ENCODE peak calls at places on chromosome 19, in seven cellular contexts. One of them, this sample, is unnamed.

GRCh38 chr19:10270180-10270615 is 722 bp upstream of the ICAM1 start:
- DNase-seq in fibroblast of mammary gland: no peak
- DNase-seq in AG04449: no peak
- DNase-seq in BJ: no peak
- DNase-seq in GM12864: no peak
- DNase-seq in A673: no peak
- DNase-seq in heart left ventricle: peak
- DNase-seq in this sample: peak

GRCh38 chr19:7859766-7860165 is 14.4 kb downstream of the PRR36 start:
- DNase-seq in fibroblast of mammary gland: no peak
- DNase-seq in AG04449: no peak
- DNase-seq in BJ: no peak
- DNase-seq in GM12864: no peak
- DNase-seq in A673: no peak
- DNase-seq in heart left ventricle: no peak
- DNase-seq in this sample: no peak

GRCh38 chr19:39139305-39140194 is 14.0 kb downstream of the PAK4 start:
- DNase-seq in fibroblast of mammary gland: no peak
- DNase-seq in AG04449: no peak
- DNase-seq in BJ: no peak
- DNase-seq in GM12864: no peak
- DNase-seq in A673: no peak
- DNase-seq in heart left ventricle: no peak
- DNase-seq in this sample: no peak

GRCh38 chr19:35828694-35829301 is 16.2 kb upstream of the PRODH2 start:
- DNase-seq in fibroblast of mammary gland: peak
- DNase-seq in AG04449: no peak
- DNase-seq in BJ: no peak
- DNase-seq in GM12864: no peak
- DNase-seq in A673: peak
- DNase-seq in heart left ventricle: peak
- DNase-seq in this sample: no peak

GRCh38 chr19:16920816-16921529 is 32.2 kb downstream of the F2RL3 start:
- DNase-seq in fibroblast of mammary gland: peak
- DNase-seq in AG04449: peak
- DNase-seq in BJ: no peak
- DNase-seq in GM12864: no peak
- DNase-seq in A673: peak
- DNase-seq in heart left ventricle: no peak
- DNase-seq in this sample: no peak

GRCh38 chr19:1169921-1170885 is 3.9 kb downstream of the SBNO2 start:
- DNase-seq in fibroblast of mammary gland: peak
- DNase-seq in AG04449: no peak
- DNase-seq in BJ: no peak
- DNase-seq in GM12864: no peak
- DNase-seq in A673: peak
- DNase-seq in heart left ventricle: peak
- DNase-seq in this sample: no peak

GRCh38 chr19:40797166-40797962 is 1.6 kb upstream of the EGLN2 start:
- DNase-seq in fibroblast of mammary gland: no peak
- DNase-seq in AG04449: no peak
- DNase-seq in BJ: no peak
- DNase-seq in GM12864: no peak
- DNase-seq in A673: no peak
- DNase-seq in heart left ventricle: no peak
- DNase-seq in this sample: no peak

GRCh38 chr19:1265611-1266115 is 3.5 kb upstream of the CIRBP start:
- DNase-seq in fibroblast of mammary gland: peak
- DNase-seq in AG04449: no peak
- DNase-seq in BJ: no peak
- DNase-seq in GM12864: no peak
- DNase-seq in A673: peak
- DNase-seq in heart left ventricle: peak
- DNase-seq in this sample: no peak

GRCh38 chr19:37466277-37466797 is 907 bp downstream of the ZNF569 start:
- DNase-seq in fibroblast of mammary gland: peak
- DNase-seq in AG04449: no peak
- DNase-seq in BJ: no peak
- DNase-seq in GM12864: no peak
- DNase-seq in A673: no peak
- DNase-seq in heart left ventricle: no peak
- DNase-seq in this sample: no peak

GRCh38 chr19:43726736-43727592 is 11.1 kb downstream of the IRGC start:
- DNase-seq in fibroblast of mammary gland: peak
- DNase-seq in AG04449: no peak
- DNase-seq in BJ: no peak
- DNase-seq in GM12864: no peak
- DNase-seq in A673: no peak
- DNase-seq in heart left ventricle: peak
- DNase-seq in this sample: no peak

GRCh38 chr19:44576843-44577565 is 36.4 kb upstream of the IGSF23 start:
- DNase-seq in fibroblast of mammary gland: peak
- DNase-seq in AG04449: no peak
- DNase-seq in BJ: no peak
- DNase-seq in GM12864: no peak
- DNase-seq in A673: peak
- DNase-seq in heart left ventricle: no peak
- DNase-seq in this sample: peak

GRCh38 chr19:8641908-8642547 is 11.6 kb downstream of the NFILZ start:
- DNase-seq in fibroblast of mammary gland: peak
- DNase-seq in AG04449: no peak
- DNase-seq in BJ: no peak
- DNase-seq in GM12864: no peak
- DNase-seq in A673: peak
- DNase-seq in heart left ventricle: no peak
- DNase-seq in this sample: no peak

GRCh38 chr19:5667751-5668271 is 12.5 kb downstream of the MICOS13 start:
- DNase-seq in fibroblast of mammary gland: no peak
- DNase-seq in AG04449: no peak
- DNase-seq in BJ: no peak
- DNase-seq in GM12864: no peak
- DNase-seq in A673: no peak
- DNase-seq in heart left ventricle: no peak
- DNase-seq in this sample: no peak

GRCh38 chr19:18796239-18796638 is 5.1 kb upstream of the COMP start:
- DNase-seq in fibroblast of mammary gland: no peak
- DNase-seq in AG04449: no peak
- DNase-seq in BJ: no peak
- DNase-seq in GM12864: no peak
- DNase-seq in A673: no peak
- DNase-seq in heart left ventricle: no peak
- DNase-seq in this sample: no peak

GRCh38 chr19:489418-490196 is 6.7 kb upstream of the MADCAM1 start:
- DNase-seq in fibroblast of mammary gland: peak
- DNase-seq in AG04449: no peak
- DNase-seq in BJ: no peak
- DNase-seq in GM12864: no peak
- DNase-seq in A673: no peak
- DNase-seq in heart left ventricle: no peak
- DNase-seq in this sample: no peak

GRCh38 chr19:3431760-3432397 is 48.4 kb downstream of the SMIM24 start:
- DNase-seq in fibroblast of mammary gland: no peak
- DNase-seq in AG04449: no peak
- DNase-seq in BJ: no peak
- DNase-seq in GM12864: no peak
- DNase-seq in A673: no peak
- DNase-seq in heart left ventricle: no peak
- DNase-seq in this sample: no peak

GRCh38 chr19:2309734-2310362 is 1.9 kb upstream of the LINGO3 start:
- DNase-seq in fibroblast of mammary gland: peak
- DNase-seq in AG04449: no peak
- DNase-seq in BJ: no peak
- DNase-seq in GM12864: no peak
- DNase-seq in A673: no peak
- DNase-seq in heart left ventricle: no peak
- DNase-seq in this sample: no peak
- TF ChIP-seq CTCF in fibroblast of mammary gland: no peak
- TF ChIP-seq CTCF in AG04449: no peak
- TF ChIP-seq CTCF in BJ: no peak
- TF ChIP-seq CTCF in GM12864: no peak
- TF ChIP-seq CTCF in A673: no peak
- TF ChIP-seq CTCF in heart left ventricle: no peak
- TF ChIP-seq CTCF in this sample: no peak

GRCh38 chr19:4471400-4472173 is 510 bp upstream of the HDGFL2 start:
- DNase-seq in fibroblast of mammary gland: peak
- DNase-seq in AG04449: peak
- DNase-seq in BJ: peak
- DNase-seq in GM12864: peak
- DNase-seq in A673: peak
- DNase-seq in heart left ventricle: peak
- DNase-seq in this sample: peak

GRCh38 chr19:4473011-4473410 is 914 bp downstream of the HDGFL2 start:
- DNase-seq in fibroblast of mammary gland: no peak
- DNase-seq in AG04449: no peak
- DNase-seq in BJ: no peak
- DNase-seq in GM12864: no peak
- DNase-seq in A673: no peak
- DNase-seq in heart left ventricle: no peak
- DNase-seq in this sample: no peak

GRCh38 chr19:4474504-4475136 is 2.5 kb downstream of the HDGFL2 start:
- DNase-seq in fibroblast of mammary gland: peak
- DNase-seq in AG04449: no peak
- DNase-seq in BJ: peak
- DNase-seq in GM12864: no peak
- DNase-seq in A673: peak
- DNase-seq in heart left ventricle: no peak
- DNase-seq in this sample: no peak

GRCh38 chr19:4472174-4472974 is at the start of gene HDGFL2:
- DNase-seq in fibroblast of mammary gland: no peak
- DNase-seq in AG04449: no peak
- DNase-seq in BJ: no peak
- DNase-seq in GM12864: no peak
- DNase-seq in A673: no peak
- DNase-seq in heart left ventricle: no peak
- DNase-seq in this sample: no peak

GRCh38 chr19:4473708-4474503 is 1.8 kb downstream of the HDGFL2 start:
- DNase-seq in fibroblast of mammary gland: no peak
- DNase-seq in AG04449: no peak
- DNase-seq in BJ: no peak
- DNase-seq in GM12864: no peak
- DNase-seq in A673: no peak
- DNase-seq in heart left ventricle: no peak
- DNase-seq in this sample: no peak
- H3K4me3 ChIP-seq in fibroblast of mammary gland: peak
- H3K4me3 ChIP-seq in AG04449: peak
- H3K4me3 ChIP-seq in BJ: peak
- H3K4me3 ChIP-seq in GM12864: peak
- H3K4me3 ChIP-seq in A673: peak
- H3K4me3 ChIP-seq in heart left ventricle: no peak
- H3K4me3 ChIP-seq in this sample: no peak

GRCh38 chr19:49127674-49128544 is 8.6 kb downstream of the PPFIA3 start:
- DNase-seq in fibroblast of mammary gland: peak
- DNase-seq in AG04449: peak
- DNase-seq in BJ: peak
- DNase-seq in GM12864: peak
- DNase-seq in A673: peak
- DNase-seq in heart left ventricle: peak
- DNase-seq in this sample: peak
- TF ChIP-seq CTCF in fibroblast of mammary gland: no peak
- TF ChIP-seq CTCF in AG04449: peak
- TF ChIP-seq CTCF in BJ: peak
- TF ChIP-seq CTCF in GM12864: peak
- TF ChIP-seq CTCF in A673: no peak
- TF ChIP-seq CTCF in heart left ventricle: no peak
- TF ChIP-seq CTCF in this sample: no peak

DNA sequence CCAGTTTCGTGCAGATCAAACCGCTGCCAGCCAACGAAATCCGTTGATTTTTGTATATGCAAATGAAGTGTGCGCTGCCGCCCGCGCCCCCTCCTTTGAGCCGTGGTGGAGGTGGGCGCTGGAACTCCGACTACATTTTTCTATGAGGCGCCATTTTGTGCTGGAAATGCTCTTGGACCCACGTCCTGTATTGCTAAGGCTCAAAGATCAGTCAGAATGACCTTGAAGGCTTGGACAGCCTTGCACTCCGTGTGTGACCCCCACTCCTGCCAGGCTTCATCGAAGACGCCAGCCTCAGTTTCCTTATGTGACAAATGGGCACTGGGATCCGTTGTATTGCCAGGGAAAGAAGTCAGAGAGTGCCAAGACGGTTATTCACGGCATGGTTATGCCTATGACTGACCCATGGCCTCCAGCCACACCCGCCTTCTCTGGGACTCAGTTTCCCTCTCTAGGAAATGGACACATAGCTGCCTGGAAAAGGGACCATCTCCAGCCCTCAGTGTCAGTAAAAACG is 790 bp upstream of the UBE2S start:
- DNase-seq in fibroblast of mammary gland: no peak
- DNase-seq in AG04449: no peak
- DNase-seq in BJ: no peak
- DNase-seq in GM12864: no peak
- DNase-seq in A673: no peak
- DNase-seq in heart left ventricle: no peak
- DNase-seq in this sample: no peak
- H3K4me3 ChIP-seq in fibroblast of mammary gland: peak
- H3K4me3 ChIP-seq in AG04449: peak
- H3K4me3 ChIP-seq in BJ: peak
- H3K4me3 ChIP-seq in GM12864: peak
- H3K4me3 ChIP-seq in A673: no peak
- H3K4me3 ChIP-seq in heart left ventricle: no peak
- H3K4me3 ChIP-seq in this sample: peak

DNA sequence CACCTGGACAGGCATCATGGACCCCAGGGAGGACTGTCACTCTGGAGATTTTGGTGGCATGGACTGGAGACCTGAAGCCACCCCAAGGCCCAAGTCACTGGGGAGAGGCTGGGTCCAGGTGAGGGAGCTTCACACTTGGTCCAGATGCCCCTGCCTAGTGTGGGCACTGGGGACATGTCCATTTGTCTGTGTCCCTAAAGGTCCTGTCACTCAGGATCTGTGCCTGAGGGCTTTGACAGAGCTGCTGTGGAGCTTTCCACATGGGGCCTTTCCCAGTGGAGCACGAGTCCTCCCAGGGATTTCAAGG is 40.5 kb upstream of the CEACAM8 start:
- DNase-seq in fibroblast of mammary gland: no peak
- DNase-seq in AG04449: no peak
- DNase-seq in BJ: no peak
- DNase-seq in GM12864: no peak
- DNase-seq in A673: no peak
- DNase-seq in heart left ventricle: no peak
- DNase-seq in this sample: no peak
- TF ChIP-seq CTCF in fibroblast of mammary gland: no peak
- TF ChIP-seq CTCF in AG04449: no peak
- TF ChIP-seq CTCF in BJ: no peak
- TF ChIP-seq CTCF in GM12864: no peak
- TF ChIP-seq CTCF in A673: peak
- TF ChIP-seq CTCF in heart left ventricle: no peak
- TF ChIP-seq CTCF in this sample: no peak